ENCODE peak calls at places on chromosomes 2 and 18, in four cellular contexts. U is GM12878, B is GM12891, R is K562. G is an unnamed sample.

GRCh38 chr2:43459455-43459854 is 136.4 kb downstream of the THADA start:
- DNase-seq in U (no peak), B (no peak), R (no peak), G (no peak)

GRCh38 chr2:23385351-23385747 is 370 bp downstream of the KLHL29 start:
- DNase-seq in R (no peak), B (peak; percentile 41), U (no peak), G (no peak)

GRCh38 chr2:218277921-218278320 is 7.6 kb downstream of the PNKD start:
- DNase-seq in U (no peak), B (no peak), R (no peak), G (no peak)

GRCh38 chr2:8219631-8220393 is 462.0 kb upstream of the ID2 start:
- DNase-seq in R (no peak), B (no peak), U (no peak), G (no peak)

GRCh38 chr2:71685073-71685848 is 231.9 kb downstream of the DYSF start:
- DNase-seq in U (no peak), R (no peak), B (no peak), G (no peak)

GRCh38 chr2:174344716-174345472 is 10.1 kb downstream of the SP9 start:
- DNase-seq in U (no peak), R (no peak), B (no peak), G (no peak)

GRCh38 chr2:163565192-163565591 is 170.6 kb downstream of the FIGN start:
- DNase-seq in R (no peak), U (no peak), B (no peak), G (no peak)

GRCh38 chr18:27223570-27224340 is 38.6 kb upstream of the CHST9 start:
- DNase-seq in R (no peak), U (no peak), B (no peak), G (no peak)

GRCh38 chr2:233676046-233676445 is 4.3 kb downstream of the UGT1A9 start:
- DNase-seq in B (no peak), R (no peak), U (no peak), G (no peak)

GRCh38 chr2:240685771-240686371 is 3.2 kb upstream of the AQP12B start:
- DNase-seq in R (peak; percentile 23), U (no peak), B (no peak), G (peak; percentile 39)

GRCh38 chr2:10632230-10632629 is 57.5 kb downstream of the NOL10 start:
- DNase-seq in B (no peak), R (no peak), U (no peak), G (no peak)

GRCh38 chr2:191959209-191959608 is 112.3 kb upstream of the CAVIN2 start:
- DNase-seq in B (no peak), R (no peak), U (no peak), G (no peak)

GRCh38 chr2:42100696-42101585 is 53.1 kb downstream of the PKDCC start:
- DNase-seq in B (no peak), U (no peak), R (no peak), G (no peak)

GRCh38 chr2:66929632-66930385 is 467.3 kb upstream of the ETAA1 start:
- DNase-seq in B (no peak), U (no peak), R (no peak), G (no peak)

GRCh38 chr2:231926180-231926741 is at the start of gene NPPC:
- DNase-seq in R (peak; percentile 66), B (peak; percentile 81), U (no peak), G (peak; percentile 39)

GRCh38 chr2:68318686-68319396 is 908 bp downstream of the CNRIP1 start:
- DNase-seq in R (no peak), U (no peak), B (no peak), G (no peak)

GRCh38 chr2:218264773-218265601 is 4.2 kb downstream of the GPBAR1 start:
- DNase-seq in B (no peak), U (no peak), R (no peak), G (no peak)

GRCh38 chr18:73848656-73849055 is 299.0 kb downstream of the FBXO15 start:
- DNase-seq in U (no peak), B (no peak), R (no peak), G (no peak)

GRCh38 chr2:18630101-18630500 is 40.7 kb upstream of the NT5C1B start:
- DNase-seq in B (no peak), U (no peak), R (no peak), G (no peak)

GRCh38 chr2:38496927-38497669 is 105.6 kb downstream of the HNRNPLL start:
- DNase-seq in R (no peak), U (no peak), B (no peak), G (no peak)

GRCh38 chr18:50099725-50100414 is 95.1 kb downstream of the MYO5B start:
- DNase-seq in U (peak; percentile 36), R (no peak), B (no peak), G (no peak)

GRCh38 chr18:28175930-28176673 is 828 bp downstream of the CDH2 start:
- DNase-seq in U (no peak), B (no peak), R (no peak), G (no peak)

GRCh38 chr18:24560511-24560981 is 100.1 kb downstream of the HRH4 start:
- DNase-seq in R (no peak), U (no peak), B (no peak), G (no peak)

GRCh38 chr2:44869761-44870160 is 71.7 kb upstream of the SIX3 start:
- DNase-seq in U (no peak), R (no peak), B (no peak), G (no peak)

GRCh38 chr2:213241817-213242216 is 42.4 kb upstream of the SPAG16 start:
- DNase-seq in B (no peak), U (no peak), R (no peak), G (no peak)

GRCh38 chr2:120761911-120762310 is 26.2 kb downstream of the GLI2 start:
- DNase-seq in B (no peak), U (no peak), R (no peak), G (no peak)

GRCh38 chr18:64037812-64038414 is 68.0 kb downstream of the SERPINB8 start:
- DNase-seq in R (peak; percentile 8), U (no peak), B (no peak), G (no peak)

GRCh38 chr2:140455312-140455711 is 1675.1 kb upstream of the NXPH2 start:
- DNase-seq in B (no peak), U (no peak), R (no peak), G (no peak)

GRCh38 chr2:163943403-163944356 is 207.9 kb upstream of the FIGN start:
- DNase-seq in B (no peak), U (no peak), R (no peak), G (no peak)

GRCh38 chr2:217827430-217828201 is 175.2 kb downstream of the TNS1 start:
- DNase-seq in B (no peak), U (no peak), R (peak; percentile 75), G (no peak)

GRCh38 chr2:65232636-65233035 is 5.0 kb downstream of the ACTR2 start:
- DNase-seq in R (no peak), U (no peak), B (no peak), G (no peak)

GRCh38 chr2:18650221-18650620 is 60.9 kb upstream of the NT5C1B start:
- DNase-seq in U (no peak), B (no peak), R (no peak), G (no peak)

GRCh38 chr2:203730076-203730729 is 23.8 kb downstream of the CD28 start:
- DNase-seq in B (peak; percentile 21), R (no peak), U (no peak), G (peak; percentile 12)

GRCh38 chr2:220224711-220225519 is 597.5 kb downstream of the SLC4A3 start:
- DNase-seq in R (no peak), B (no peak), U (no peak), G (no peak)

GRCh38 chr2:57881998-57882884 is 164.4 kb upstream of the VRK2 start:
- DNase-seq in U (no peak), R (no peak), B (no peak), G (no peak)

GRCh38 chr18:33871363-33872025 is 293.5 kb downstream of the ASXL3 start:
- DNase-seq in B (no peak), U (no peak), R (no peak), G (no peak)

GRCh38 chr18:54127759-54128378 is 96.6 kb downstream of the MBD2 start:
- DNase-seq in B (no peak), U (no peak), R (peak; percentile 13), G (peak; percentile 72)

GRCh38 chr18:76377359-76377756 is 117.7 kb downstream of the ZNF516 start:
- DNase-seq in B (no peak), R (no peak), U (no peak), G (no peak)

GRCh38 chr2:67516899-67517530 is 119.9 kb downstream of the ETAA1 start:
- DNase-seq in R (no peak), U (no peak), B (no peak), G (no peak)

GRCh38 chr18:78619854-78620253 is 359.8 kb upstream of the SALL3 start:
- DNase-seq in R (no peak), B (no peak), U (no peak), G (no peak)

GRCh38 chr18:78623142-78623541 is 356.5 kb upstream of the SALL3 start:
- DNase-seq in B (no peak), R (no peak), U (no peak), G (no peak)

GRCh38 chr18:78620326-78620725 is 359.3 kb upstream of the SALL3 start:
- DNase-seq in B (no peak), U (no peak), R (no peak), G (no peak)

GRCh38 chr18:78622251-78622953 is 357.2 kb upstream of the SALL3 start:
- DNase-seq in R (no peak), B (no peak), U (no peak), G (no peak)

GRCh38 chr18:78621141-78621540 is 358.5 kb upstream of the SALL3 start:
- DNase-seq in U (no peak), B (no peak), R (no peak), G (no peak)
- TF ChIP-seq SPI1 in U (no peak), B (no peak), R (no peak), G (no peak)

GRCh38 chr2:96816836-96817702 is 1.0 kb downstream of the CNNM3 start:
- DNase-seq in B (no peak), U (no peak), R (no peak), G (no peak)
- TF ChIP-seq POLR2AphosphoS5 in B (no peak), U (no peak), R (no peak), G (no peak)

GRCh38 chr2:222722327-222722946 is 51.0 kb downstream of the MOGAT1 start:
- DNase-seq in B (no peak), U (peak; percentile 64), R (no peak), G (no peak)
- TF ChIP-seq SPI1 in B (no peak), U (no peak), R (no peak), G (no peak)

GRCh38 chr2:19888831-19889230 is 13.0 kb downstream of the TTC32 start:
- DNase-seq in R (no peak), U (no peak), B (no peak), G (no peak)

GRCh38 chr2:19885791-19886190 is 16.0 kb downstream of the TTC32 start:
- DNase-seq in R (no peak), B (no peak), U (no peak), G (no peak)

GRCh38 chr2:19890104-19890503 is 11.7 kb downstream of the TTC32 start:
- DNase-seq in U (no peak), R (no peak), B (no peak), G (no peak)

GRCh38 chr2:19886261-19886660 is 15.5 kb downstream of the TTC32 start:
- DNase-seq in R (no peak), B (no peak), U (no peak), G (no peak)

DNA sequence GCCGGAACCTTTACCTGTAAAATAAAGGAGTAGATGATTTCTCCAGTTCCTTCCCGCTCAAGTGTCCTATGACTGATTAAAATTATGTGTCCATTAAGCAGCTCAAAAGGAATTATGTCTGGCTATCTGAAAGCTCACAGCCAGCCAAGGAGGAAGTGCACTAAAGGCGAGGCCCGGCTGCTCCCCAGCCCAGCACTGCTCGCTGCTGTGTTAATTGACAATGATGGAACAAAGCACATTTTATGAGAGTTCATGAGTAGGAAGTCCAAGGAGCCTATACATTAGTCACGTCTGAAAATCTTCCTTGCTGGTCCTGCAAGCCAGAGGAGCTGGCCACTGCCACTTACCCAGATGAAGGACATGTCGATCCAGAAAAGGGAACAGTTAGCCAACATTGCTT is 14.3 kb downstream of the TTC32 start:
- DNase-seq in B (no peak), R (no peak), U (no peak), G (peak; percentile 10)
- TF ChIP-seq POLR2AphosphoS5 in B (no peak), R (no peak), U (no peak), G (no peak)

G was measured in HL-60.